ENCODE peak calls at places on chromosome 20, in eight cellular contexts. R is stimulated activated CD8-positive, alpha-beta memory T cell treated with anti-CD3 and anti-CD28 coated beads, Interleukin-12 subunit alpha, Interleukin-12 subunit beta, amount 100 ng/mL, for 1 hour; Z is GM04504; G is T follicular helper cell; A is NCI-H1417; Q is lung microvascular endothelial cell; X is stomach; E is bronchial epithelial cell. H is an unnamed sample.

GRCh38 chr20:35005463-35005961 is 49.8 kb downstream of the MYH7B start:
- DNase-seq in R (no peak), Z (no peak), G (no peak), A (no peak), Q (no peak), X (no peak), E (no peak), H (no peak)

GRCh38 chr20:42340358-42340757 is 722.2 kb upstream of the CHD6 start:
- DNase-seq in R (no peak), Z (no peak), G (no peak), A (no peak), Q (no peak), X (no peak), E (no peak), H (no peak)

GRCh38 chr20:32327087-32327681 is 30.9 kb upstream of the ASXL1 start:
- DNase-seq in R (no peak), Z (no peak), G (no peak), A (no peak), Q (peak), X (no peak), E (no peak), H (no peak)

GRCh38 chr20:48975955-48976354 is 54.4 kb downstream of the ARFGEF2 start:
- DNase-seq in R (no peak), Z (no peak), G (no peak), A (no peak), Q (peak), X (no peak), E (no peak), H (no peak)

GRCh38 chr20:48709744-48710143 is 118.1 kb downstream of the PREX1 start:
- DNase-seq in R (no peak), Z (no peak), G (no peak), A (no peak), Q (no peak), X (no peak), E (no peak), H (no peak)

GRCh38 chr20:31430568-31431095 is 9.8 kb upstream of the DEFB123 start:
- DNase-seq in R (no peak), Z (no peak), G (no peak), A (no peak), Q (no peak), X (no peak), E (no peak), H (no peak)

GRCh38 chr20:48406462-48407235 is 421.1 kb downstream of the PREX1 start:
- DNase-seq in R (no peak), Z (no peak), G (no peak), A (no peak), Q (no peak), X (no peak), E (no peak), H (no peak)

GRCh38 chr20:62737971-62738881 is 29.6 kb downstream of the NTSR1 start:
- DNase-seq in R (no peak), Z (no peak), G (no peak), A (peak), Q (no peak), X (no peak), E (no peak), H (no peak)

GRCh38 chr20:9035129-9035528 is 33.8 kb upstream of the PLCB4 start:
- DNase-seq in R (no peak), Z (peak), G (no peak), A (no peak), Q (no peak), X (no peak), E (peak), H (no peak)

GRCh38 chr20:46375771-46376170 is 30.6 kb downstream of the ELMO2 start:
- DNase-seq in R (no peak), Z (no peak), G (no peak), A (no peak), Q (peak), X (no peak), E (peak), H (no peak)

GRCh38 chr20:641516-641913 is 11.5 kb downstream of the SRXN1 start:
- DNase-seq in R (no peak), Z (no peak), G (no peak), A (no peak), Q (no peak), X (no peak), E (no peak), H (no peak)

GRCh38 chr20:50271674-50272412 is 81.2 kb downstream of the CEBPB start:
- DNase-seq in R (no peak), Z (no peak), G (no peak), A (no peak), Q (no peak), X (no peak), E (no peak), H (no peak)

GRCh38 chr20:9059931-9060330 is 9.0 kb upstream of the PLCB4 start:
- DNase-seq in R (no peak), Z (no peak), G (no peak), A (no peak), Q (no peak), X (no peak), E (peak), H (no peak)

H was measured in mucosa of gallbladder.